ENCODE peak calls at places on chromosomes 7 and 10, in four cellular contexts. One of them, this sample, is unnamed.
A peak's percentile ranks its signal among the peaks of the same experiment; 100 is the strongest.

GRCh38 chr10:7027913-7028808 is 382.7 kb downstream of the SFMBT2 start:
- DNase-seq in renal cortical epithelial cell: peak; percentile 18
- DNase-seq in AML-193: no peak
- DNase-seq in activated CD4-positive, alpha-beta T cell treated with anti-CD3 and anti-CD28 coated beads, Interleukin-2, amount 50 U/mL, for 1 hour: no peak
- DNase-seq in this sample: no peak

GRCh38 chr10:70690584-70690983 is 18.3 kb downstream of the ADAMTS14 start:
- DNase-seq in AML-193: no peak
- DNase-seq in activated CD4-positive, alpha-beta T cell treated with anti-CD3 and anti-CD28 coated beads, Interleukin-2, amount 50 U/mL, for 1 hour: no peak
- DNase-seq in renal cortical epithelial cell: no peak
- DNase-seq in this sample: no peak

GRCh38 chr7:70752794-70753241 is 379.1 kb upstream of the GALNT17 start:
- DNase-seq in activated CD4-positive, alpha-beta T cell treated with anti-CD3 and anti-CD28 coated beads, Interleukin-2, amount 50 U/mL, for 1 hour: no peak
- DNase-seq in AML-193: no peak
- DNase-seq in renal cortical epithelial cell: peak; percentile 86
- DNase-seq in this sample: no peak

GRCh38 chr7:112134039-112134438 is 72.2 kb downstream of the DOCK4 start:
- DNase-seq in activated CD4-positive, alpha-beta T cell treated with anti-CD3 and anti-CD28 coated beads, Interleukin-2, amount 50 U/mL, for 1 hour: no peak
- DNase-seq in renal cortical epithelial cell: no peak
- DNase-seq in AML-193: no peak
- DNase-seq in this sample: no peak

GRCh38 chr10:23780331-23780730 is 341.5 kb downstream of the OTUD1 start:
- DNase-seq in AML-193: peak; percentile 37
- DNase-seq in renal cortical epithelial cell: no peak
- DNase-seq in activated CD4-positive, alpha-beta T cell treated with anti-CD3 and anti-CD28 coated beads, Interleukin-2, amount 50 U/mL, for 1 hour: no peak
- DNase-seq in this sample: no peak

GRCh38 chr10:120184547-120185337 is 272.3 kb upstream of the PLPP4 start:
- DNase-seq in AML-193: no peak
- DNase-seq in activated CD4-positive, alpha-beta T cell treated with anti-CD3 and anti-CD28 coated beads, Interleukin-2, amount 50 U/mL, for 1 hour: no peak
- DNase-seq in renal cortical epithelial cell: no peak
- DNase-seq in this sample: no peak

GRCh38 chr10:95542761-95543160 is 18.4 kb downstream of the SORBS1 start:
- DNase-seq in renal cortical epithelial cell: no peak
- DNase-seq in activated CD4-positive, alpha-beta T cell treated with anti-CD3 and anti-CD28 coated beads, Interleukin-2, amount 50 U/mL, for 1 hour: no peak
- DNase-seq in AML-193: no peak
- DNase-seq in this sample: no peak

GRCh38 chr10:70007116-70007820 is 45.4 kb upstream of the MACROH2A2 start:
- DNase-seq in renal cortical epithelial cell: no peak
- DNase-seq in activated CD4-positive, alpha-beta T cell treated with anti-CD3 and anti-CD28 coated beads, Interleukin-2, amount 50 U/mL, for 1 hour: no peak
- DNase-seq in AML-193: no peak
- DNase-seq in this sample: no peak

GRCh38 chr10:69492091-69492745 is 41.0 kb downstream of the TSPAN15 start:
- DNase-seq in activated CD4-positive, alpha-beta T cell treated with anti-CD3 and anti-CD28 coated beads, Interleukin-2, amount 50 U/mL, for 1 hour: no peak
- DNase-seq in AML-193: no peak
- DNase-seq in renal cortical epithelial cell: no peak
- DNase-seq in this sample: no peak

GRCh38 chr7:150962743-150963399 is 15.2 kb downstream of the KCNH2 start:
- DNase-seq in AML-193: no peak
- DNase-seq in renal cortical epithelial cell: no peak
- DNase-seq in activated CD4-positive, alpha-beta T cell treated with anti-CD3 and anti-CD28 coated beads, Interleukin-2, amount 50 U/mL, for 1 hour: peak; percentile 66
- DNase-seq in this sample: peak; percentile 47

GRCh38 chr7:131052285-131052942 is 275.3 kb upstream of the MKLN1 start:
- DNase-seq in renal cortical epithelial cell: no peak
- DNase-seq in activated CD4-positive, alpha-beta T cell treated with anti-CD3 and anti-CD28 coated beads, Interleukin-2, amount 50 U/mL, for 1 hour: no peak
- DNase-seq in AML-193: no peak
- DNase-seq in this sample: no peak

GRCh38 chr7:116445447-116445846 is 54.1 kb upstream of the CAV2 start:
- DNase-seq in AML-193: no peak
- DNase-seq in activated CD4-positive, alpha-beta T cell treated with anti-CD3 and anti-CD28 coated beads, Interleukin-2, amount 50 U/mL, for 1 hour: no peak
- DNase-seq in renal cortical epithelial cell: no peak
- DNase-seq in this sample: no peak

GRCh38 chr7:126605056-126605455 is 647.7 kb downstream of the GRM8 start:
- DNase-seq in renal cortical epithelial cell: no peak
- DNase-seq in activated CD4-positive, alpha-beta T cell treated with anti-CD3 and anti-CD28 coated beads, Interleukin-2, amount 50 U/mL, for 1 hour: no peak
- DNase-seq in AML-193: no peak
- DNase-seq in this sample: no peak

GRCh38 chr10:98388086-98388655 is 26.8 kb downstream of the PYROXD2 start:
- DNase-seq in activated CD4-positive, alpha-beta T cell treated with anti-CD3 and anti-CD28 coated beads, Interleukin-2, amount 50 U/mL, for 1 hour: no peak
- DNase-seq in AML-193: no peak
- DNase-seq in renal cortical epithelial cell: no peak
- DNase-seq in this sample: no peak

GRCh38 chr7:130822642-130823041 is 88.6 kb upstream of the KLF14 start:
- DNase-seq in AML-193: no peak
- DNase-seq in activated CD4-positive, alpha-beta T cell treated with anti-CD3 and anti-CD28 coated beads, Interleukin-2, amount 50 U/mL, for 1 hour: no peak
- DNase-seq in renal cortical epithelial cell: peak; percentile 25
- DNase-seq in this sample: no peak

GRCh38 chr7:73847941-73848723 is 5.8 kb upstream of the METTL27 start:
- DNase-seq in AML-193: no peak
- DNase-seq in activated CD4-positive, alpha-beta T cell treated with anti-CD3 and anti-CD28 coated beads, Interleukin-2, amount 50 U/mL, for 1 hour: no peak
- DNase-seq in renal cortical epithelial cell: no peak
- DNase-seq in this sample: no peak

GRCh38 chr10:75959209-75959608 is 527.8 kb downstream of the LRMDA start:
- DNase-seq in activated CD4-positive, alpha-beta T cell treated with anti-CD3 and anti-CD28 coated beads, Interleukin-2, amount 50 U/mL, for 1 hour: no peak
- DNase-seq in AML-193: no peak
- DNase-seq in renal cortical epithelial cell: peak; percentile 89
- DNase-seq in this sample: no peak

GRCh38 chr7:154347867-154348266 is 295.7 kb downstream of the DPP6 start:
- DNase-seq in AML-193: no peak
- DNase-seq in activated CD4-positive, alpha-beta T cell treated with anti-CD3 and anti-CD28 coated beads, Interleukin-2, amount 50 U/mL, for 1 hour: no peak
- DNase-seq in renal cortical epithelial cell: no peak
- DNase-seq in this sample: no peak

GRCh38 chr7:114530074-114530611 is 115.5 kb downstream of the FOXP2 start:
- DNase-seq in AML-193: no peak
- DNase-seq in renal cortical epithelial cell: no peak
- DNase-seq in activated CD4-positive, alpha-beta T cell treated with anti-CD3 and anti-CD28 coated beads, Interleukin-2, amount 50 U/mL, for 1 hour: no peak
- DNase-seq in this sample: no peak

GRCh38 chr10:36779238-36779846 is 346.1 kb upstream of the ANKRD30A start:
- DNase-seq in AML-193: no peak
- DNase-seq in activated CD4-positive, alpha-beta T cell treated with anti-CD3 and anti-CD28 coated beads, Interleukin-2, amount 50 U/mL, for 1 hour: no peak
- DNase-seq in renal cortical epithelial cell: peak; percentile 66
- DNase-seq in this sample: no peak

GRCh38 chr10:3790272-3790671 is 5.3 kb upstream of the KLF6 start:
- DNase-seq in AML-193: no peak
- DNase-seq in activated CD4-positive, alpha-beta T cell treated with anti-CD3 and anti-CD28 coated beads, Interleukin-2, amount 50 U/mL, for 1 hour: no peak
- DNase-seq in renal cortical epithelial cell: no peak
- DNase-seq in this sample: no peak

GRCh38 chr7:116644628-116645027 is 27.4 kb upstream of the MET start:
- DNase-seq in activated CD4-positive, alpha-beta T cell treated with anti-CD3 and anti-CD28 coated beads, Interleukin-2, amount 50 U/mL, for 1 hour: no peak
- DNase-seq in renal cortical epithelial cell: no peak
- DNase-seq in AML-193: no peak
- DNase-seq in this sample: no peak